ENCODE peak calls at places on chromosomes 7 and 10, in six cellular contexts. O is frontal cortex; P is naive thymus-derived CD8-positive, alpha-beta T cell; Q is cardiac fibroblast; Z is progenitor cell of endocrine pancreas; S is mucosa of descending colon. W is an unnamed sample.
A peak's percentile ranks its signal among the peaks of the same experiment; 100 is the strongest.

GRCh38 chr7:128419262-128419661 is 9.5 kb upstream of the IMPDH1 start:
- DNase-seq in O (no peak), P (no peak), Q (no peak), Z (no peak), S (no peak), W (no peak)

GRCh38 chr7:51160990-51161615 is 155.5 kb downstream of the COBL start:
- DNase-seq in O (peak; percentile 38), P (peak; percentile 31), Q (peak; percentile 87), Z (peak; percentile 69), S (peak; percentile 52), W (peak; percentile 85)

GRCh38 chr7:92809397-92810241 is 26.8 kb downstream of the CDK6 start:
- DNase-seq in O (no peak), P (peak; percentile 41), Q (peak; percentile 94), Z (no peak), S (no peak), W (no peak)

GRCh38 chr7:18087031-18087686 is 59.5 kb upstream of the PRPS1L1 start:
- DNase-seq in O (no peak), P (no peak), Q (peak; percentile 7), Z (peak; percentile 12), S (peak; percentile 42), W (peak; percentile 33)

GRCh38 chr7:759569-759968 is 32.5 kb upstream of the PRKAR1B start:
- DNase-seq in O (no peak), P (no peak), Q (no peak), Z (no peak), S (peak; percentile 9), W (no peak)

GRCh38 chr7:18420176-18420575 is 75.4 kb upstream of the HDAC9 start:
- DNase-seq in O (no peak), P (no peak), Q (no peak), Z (no peak), S (no peak), W (no peak)

GRCh38 chr10:8369666-8370065 is 315.2 kb downstream of the GATA3 start:
- DNase-seq in O (no peak), P (no peak), Q (peak; percentile 59), Z (no peak), S (no peak), W (no peak)

GRCh38 chr7:91636728-91637127 is 243.8 kb downstream of the MTERF1 start:
- DNase-seq in O (no peak), P (no peak), Q (no peak), Z (no peak), S (no peak), W (no peak)

GRCh38 chr10:93410697-93411348 is 71.3 kb downstream of the MYOF start:
- DNase-seq in O (no peak), P (no peak), Q (no peak), Z (no peak), S (no peak), W (no peak)

GRCh38 chr7:3277604-3278572 is 23.2 kb upstream of the SDK1 start:
- DNase-seq in O (no peak), P (no peak), Q (no peak), Z (no peak), S (no peak), W (no peak)

GRCh38 chr7:151051108-151051507 is 2.8 kb downstream of the ASIC3 start:
- DNase-seq in O (peak; percentile 58), P (peak; percentile 45), Q (peak; percentile 76), Z (peak; percentile 75), S (no peak), W (peak; percentile 62)

GRCh38 chr10:122541541-122542002 is 19.0 kb upstream of the DMBT1 start:
- DNase-seq in O (no peak), P (no peak), Q (peak; percentile 46), Z (no peak), S (no peak), W (no peak)

GRCh38 chr7:16712916-16713315 is 40.6 kb upstream of the TSPAN13 start:
- DNase-seq in O (no peak), P (no peak), Q (no peak), Z (no peak), S (no peak), W (no peak)

GRCh38 chr10:5040781-5041470 is 37.3 kb upstream of the AKR1C2 start:
- DNase-seq in O (no peak), P (no peak), Q (no peak), Z (no peak), S (no peak), W (no peak)

GRCh38 chr7:39406464-39406863 is 159.7 kb upstream of the YAE1 start:
- DNase-seq in O (no peak), P (no peak), Q (no peak), Z (no peak), S (no peak), W (no peak)

GRCh38 chr7:74289660-74290589 is 718 bp downstream of the CLIP2 start:
- DNase-seq in O (peak; percentile 58), P (peak; percentile 43), Q (peak; percentile 37), Z (no peak), S (peak; percentile 80), W (peak; percentile 43)

GRCh38 chr10:128775743-128776142 is 649.5 kb upstream of the MKI67 start:
- DNase-seq in O (no peak), P (no peak), Q (peak; percentile 73), Z (no peak), S (no peak), W (no peak)

GRCh38 chr7:123460616-123461015 is 73.8 kb downstream of the IQUB start:
- DNase-seq in O (no peak), P (no peak), Q (peak; percentile 87), Z (no peak), S (no peak), W (no peak)

GRCh38 chr10:75475470-75476182 is 44.2 kb downstream of the LRMDA start:
- DNase-seq in O (no peak), P (no peak), Q (peak; percentile 66), Z (no peak), S (no peak), W (no peak)

GRCh38 chr10:78707745-78708144 is 361.0 kb upstream of the ZMIZ1 start:
- DNase-seq in O (no peak), P (no peak), Q (no peak), Z (no peak), S (no peak), W (no peak)

GRCh38 chr10:113487154-113487553 is 65.7 kb upstream of the HABP2 start:
- DNase-seq in O (no peak), P (no peak), Q (no peak), Z (no peak), S (no peak), W (no peak)

GRCh38 chr10:2508971-2509605 is 558.3 kb upstream of the PFKP start:
- DNase-seq in O (no peak), P (no peak), Q (no peak), Z (no peak), S (no peak), W (no peak)

GRCh38 chr7:155258233-155258575 is 39.5 kb upstream of the INSIG1 start:
- DNase-seq in O (no peak), P (no peak), Q (peak; percentile 80), Z (no peak), S (no peak), W (no peak)

GRCh38 chr7:127598318-127598717 is 4.8 kb downstream of the FSCN3 start:
- DNase-seq in O (no peak), P (no peak), Q (no peak), Z (no peak), S (no peak), W (no peak)

GRCh38 chr10:31101123-31101522 is 69.5 kb upstream of the ZNF438 start:
- DNase-seq in O (no peak), P (no peak), Q (peak; percentile 63), Z (no peak), S (no peak), W (no peak)

GRCh38 chr7:135712182-135712782 is 15.7 kb downstream of the SLC13A4 start:
- DNase-seq in O (no peak), P (no peak), Q (peak; percentile 48), Z (no peak), S (no peak), W (no peak)

GRCh38 chr10:58943234-58943633 is 233.2 kb upstream of the PHYHIPL start:
- DNase-seq in O (no peak), P (no peak), Q (no peak), Z (no peak), S (no peak), W (no peak)

GRCh38 chr10:26810435-26811026 is 50.2 kb downstream of the ABI1 start:
- DNase-seq in O (no peak), P (no peak), Q (no peak), Z (no peak), S (no peak), W (no peak)

GRCh38 chr10:12482586-12482985 is 133.2 kb downstream of the CAMK1D start:
- DNase-seq in O (no peak), P (no peak), Q (no peak), Z (no peak), S (no peak), W (no peak)